ENCODE peak calls at places on chromosomes 7 and 10, in four cellular contexts. O is dorsolateral prefrontal cortex; I is spleen; H is CD4-positive, alpha-beta T cell. B is an unnamed sample.

GRCh38 chr7:150962743-150963399 is 15.2 kb downstream of the KCNH2 start:
- DNase-seq in O (no peak), I (peak), H (peak), B (no peak)

GRCh38 chr7:1635401-1635800 is 34.7 kb upstream of the ELFN1 start:
- DNase-seq in O (no peak), I (no peak), H (no peak), B (no peak)

GRCh38 chr7:151019130-151019447 is 5.2 kb downstream of the ATG9B start:
- DNase-seq in O (no peak), I (no peak), H (no peak), B (no peak)

GRCh38 chr10:61752111-61753011 is 89.6 kb downstream of the CABCOCO1 start:
- DNase-seq in O (no peak), I (no peak), H (no peak), B (no peak)

GRCh38 chr7:39919646-39920045 is 30.4 kb upstream of the CDK13 start:
- DNase-seq in O (no peak), I (no peak), H (no peak), B (no peak)

GRCh38 chr7:1233328-1234048 is 816 bp downstream of the UNCX start:
- DNase-seq in O (no peak), I (peak), H (no peak), B (peak)

GRCh38 chr10:84008878-84009277 is 130.4 kb upstream of the GHITM start:
- DNase-seq in O (no peak), I (no peak), H (no peak), B (no peak)

GRCh38 chr7:141073173-141073640 is 657 bp upstream of the TMEM178B start:
- DNase-seq in O (no peak), I (no peak), H (no peak), B (peak)

GRCh38 chr7:47819054-47819920 is 129.0 kb downstream of the PKD1L1 start:
- DNase-seq in O (peak), I (no peak), H (no peak), B (no peak)

GRCh38 chr7:101853684-101854083 is 36.3 kb downstream of the CUX1 start:
- DNase-seq in O (no peak), I (no peak), H (no peak), B (no peak)

GRCh38 chr7:63067897-63068585 is 930.6 kb upstream of the ZNF722 start:
- DNase-seq in O (no peak), I (no peak), H (no peak), B (no peak)

GRCh38 chr7:2524808-2525140 is 5.2 kb downstream of the LFNG start:
- DNase-seq in O (no peak), I (no peak), H (no peak), B (no peak)

GRCh38 chr10:122232781-122233180 is 38.3 kb upstream of the BTBD16 start:
- DNase-seq in O (no peak), I (no peak), H (no peak), B (no peak)

GRCh38 chr7:2126621-2127020 is 106.1 kb downstream of the MAD1L1 start:
- DNase-seq in O (no peak), I (no peak), H (no peak), B (no peak)

GRCh38 chr10:132878091-132878729 is 64.2 kb downstream of the CFAP46 start:
- DNase-seq in O (peak), I (peak), H (no peak), B (peak)

GRCh38 chr7:83468251-83468739 is 180.6 kb downstream of the SEMA3E start:
- DNase-seq in O (peak), I (no peak), H (no peak), B (peak)

GRCh38 chr10:89120931-89121907 is 85.9 kb downstream of the CH25H start:
- DNase-seq in O (no peak), I (no peak), H (no peak), B (no peak)

GRCh38 chr10:96244354-96244753 is 27.0 kb downstream of the BLNK start:
- DNase-seq in O (no peak), I (peak), H (no peak), B (no peak)

GRCh38 chr7:127900735-127901685 is 130.2 kb downstream of the LRRC4 start:
- DNase-seq in O (no peak), I (no peak), H (no peak), B (no peak)

GRCh38 chr7:139828446-139828845 is 618 bp upstream of the TBXAS1 start:
- DNase-seq in O (no peak), I (no peak), H (no peak), B (no peak)

GRCh38 chr7:67455508-67455907 is 458.9 kb downstream of the TYW1 start:
- DNase-seq in O (no peak), I (no peak), H (no peak), B (no peak)

GRCh38 chr10:122703483-122704448 is 4.1 kb upstream of the C10orf120 start:
- DNase-seq in O (peak), I (peak), H (peak), B (peak)

GRCh38 chr7:106083717-106084116 is 28.4 kb downstream of the SYPL1 start:
- DNase-seq in O (no peak), I (no peak), H (no peak), B (no peak)

GRCh38 chr10:5043716-5044115 is 40.1 kb upstream of the AKR1C2 start:
- DNase-seq in O (no peak), I (no peak), H (no peak), B (peak)

GRCh38 chr10:34078798-34079470 is 736.2 kb downstream of the PARD3 start:
- DNase-seq in O (peak), I (no peak), H (no peak), B (peak)

GRCh38 chr10:113362645-113363091 is 190.2 kb upstream of the HABP2 start:
- DNase-seq in O (no peak), I (no peak), H (no peak), B (no peak)

GRCh38 chr7:127845497-127846214 is 185.6 kb downstream of the LRRC4 start:
- DNase-seq in O (no peak), I (no peak), H (no peak), B (no peak)

GRCh38 chr10:98087309-98087708 is 47.1 kb upstream of the R3HCC1L start:
- DNase-seq in O (no peak), I (no peak), H (no peak), B (no peak)

GRCh38 chr7:27237735-27238334 is 4.8 kb upstream of the EVX1 start:
- DNase-seq in O (no peak), I (no peak), H (no peak), B (no peak)

GRCh38 chr7:110204527-110204926 is 886.4 kb upstream of the LRRN3 start:
- DNase-seq in O (no peak), I (no peak), H (no peak), B (no peak)

DNA sequence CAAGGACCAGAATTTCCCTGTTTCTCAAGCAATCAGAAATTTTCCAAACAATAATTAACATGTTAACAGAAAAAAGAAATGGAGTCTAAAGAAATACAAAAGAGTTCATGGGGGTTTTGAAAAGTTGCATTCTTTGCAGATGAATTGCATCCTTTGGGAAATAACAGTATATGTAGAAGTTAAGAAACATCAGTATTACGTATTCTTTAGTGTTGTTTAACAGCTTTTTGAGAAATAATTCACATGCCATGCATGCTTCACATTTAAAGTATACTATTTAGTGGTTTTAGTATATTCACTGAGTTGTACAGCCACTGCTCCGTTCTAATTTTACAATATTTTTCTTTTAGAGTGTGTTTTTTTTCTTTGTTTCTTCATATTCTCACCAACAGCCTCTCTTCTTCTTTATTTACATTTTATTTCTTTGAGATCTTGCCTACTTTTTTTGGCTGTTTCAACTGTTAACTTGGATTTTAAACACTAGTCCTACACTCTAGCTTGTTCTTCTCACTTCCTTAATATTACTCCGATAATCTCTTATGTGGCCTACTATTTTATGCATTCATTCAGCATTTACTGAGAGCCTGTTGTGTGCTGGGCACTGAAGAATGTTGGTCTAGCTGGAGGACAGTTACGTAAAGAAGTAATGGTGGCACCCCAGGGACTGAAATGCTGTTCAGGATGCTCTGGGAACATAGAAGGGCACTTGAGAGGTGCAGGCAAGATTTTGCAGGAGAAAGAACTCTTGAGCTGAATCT is 330.1 kb downstream of the EXOC4 start:
- DNase-seq in O (no peak), I (no peak), H (no peak), B (no peak)
- H3K27ac ChIP-seq in O (no peak), I (no peak), H (no peak), B (no peak)

DNA sequence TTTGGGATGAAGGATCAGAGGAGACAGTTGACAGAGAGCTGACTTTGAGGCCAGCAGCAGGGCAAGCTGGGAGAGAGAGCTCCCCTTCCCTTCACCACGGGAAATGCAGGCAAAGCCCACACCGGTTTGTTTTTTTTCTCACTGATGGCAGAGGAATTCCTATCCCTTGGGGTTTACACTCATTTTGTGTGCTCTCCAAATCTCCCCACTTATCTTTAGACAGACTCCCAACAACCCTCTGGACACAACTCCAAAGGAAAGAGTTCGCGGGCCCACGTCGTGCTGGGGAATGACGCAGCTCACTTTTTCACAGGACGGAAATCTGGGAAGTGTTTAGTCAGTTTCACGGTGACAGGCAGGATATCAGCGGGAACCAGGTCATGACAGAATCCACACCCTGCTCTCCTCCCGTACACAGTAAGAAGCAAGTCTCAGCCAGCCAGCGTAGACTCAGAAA is 68.3 kb upstream of the FAM171A1 start:
- DNase-seq in O (no peak), I (no peak), H (no peak), B (peak)
- TF ChIP-seq CTCF in O (no peak), I (peak), H (no peak), B (no peak)

GRCh38 chr10:119737827-119738226 is 12.0 kb downstream of the INPP5F start:
- DNase-seq in O (no peak), I (no peak), H (no peak), B (no peak)
- H3K27ac ChIP-seq in O (no peak), I (peak), H (no peak), B (no peak)

GRCh38 chr7:133448012-133448411 is 195.1 kb downstream of the EXOC4 start:
- DNase-seq in O (no peak), I (no peak), H (no peak), B (no peak)
- TF ChIP-seq CTCF in O (no peak), I (no peak), H (no peak), B (no peak)

GRCh38 chr10:18472977-18473376 is 178.4 kb downstream of the NSUN6 start:
- DNase-seq in O (no peak), I (no peak), H (no peak), B (no peak)

GRCh38 chr10:18474111-18474455 is 177.3 kb downstream of the NSUN6 start:
- DNase-seq in O (no peak), I (no peak), H (no peak), B (no peak)

GRCh38 chr10:18463673-18464211 is 187.6 kb downstream of the NSUN6 start:
- DNase-seq in O (no peak), I (no peak), H (no peak), B (no peak)

GRCh38 chr10:18473424-18474110 is 177.8 kb downstream of the NSUN6 start:
- DNase-seq in O (no peak), I (no peak), H (no peak), B (no peak)

GRCh38 chr10:18469125-18469524 is 182.3 kb downstream of the NSUN6 start:
- DNase-seq in O (no peak), I (no peak), H (no peak), B (no peak)
- H3K27ac ChIP-seq in O (no peak), I (no peak), H (no peak), B (no peak)

GRCh38 chr10:92079003-92079402 is 155.4 kb downstream of the BTAF1 start:
- DNase-seq in O (no peak), I (no peak), H (no peak), B (no peak)

GRCh38 chr10:92076722-92077121 is 153.2 kb downstream of the BTAF1 start:
- DNase-seq in O (no peak), I (no peak), H (no peak), B (no peak)

GRCh38 chr10:92068900-92069299 is 145.3 kb downstream of the BTAF1 start:
- DNase-seq in O (no peak), I (no peak), H (no peak), B (no peak)

GRCh38 chr10:92075829-92076228 is 152.3 kb downstream of the BTAF1 start:
- DNase-seq in O (no peak), I (no peak), H (no peak), B (no peak)

DNA sequence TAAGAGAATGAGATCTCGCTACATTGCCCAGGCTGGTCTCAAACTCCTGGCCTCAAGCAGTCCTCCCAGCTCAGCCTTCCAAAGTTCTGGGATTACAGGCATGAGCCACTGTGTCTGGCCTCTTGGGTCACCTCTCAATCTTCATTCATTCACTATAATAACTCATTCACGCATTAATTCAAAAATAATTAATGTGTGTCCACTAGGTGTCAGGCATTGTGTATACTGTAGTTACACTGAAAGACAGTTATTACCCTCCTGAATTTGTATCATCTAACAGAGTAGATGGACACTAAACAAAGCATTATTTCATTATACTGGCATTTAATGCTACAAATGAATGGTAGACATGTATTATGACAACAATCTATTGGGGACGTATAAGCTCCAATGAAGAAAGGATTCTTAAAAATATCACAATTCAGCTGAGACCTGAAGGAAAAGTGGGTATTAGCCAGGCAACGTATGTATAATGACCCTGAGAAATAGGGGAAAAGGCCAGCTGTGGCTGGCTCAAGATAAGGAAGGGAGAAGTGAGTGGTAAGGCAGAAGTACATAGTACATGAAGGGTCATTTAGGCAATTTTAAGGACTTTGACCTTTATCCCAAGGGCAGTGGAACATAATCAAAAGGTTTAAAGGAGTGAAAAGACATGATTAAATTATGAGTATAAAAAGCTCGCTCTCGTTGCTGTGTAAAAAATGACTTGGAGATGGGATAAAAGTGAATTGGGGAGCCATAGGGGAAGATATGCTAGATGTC is 150.7 kb downstream of the BTAF1 start:
- DNase-seq in O (no peak), I (no peak), H (no peak), B (no peak)
- TF ChIP-seq CTCF in O (no peak), I (no peak), H (no peak), B (no peak)

DNA sequence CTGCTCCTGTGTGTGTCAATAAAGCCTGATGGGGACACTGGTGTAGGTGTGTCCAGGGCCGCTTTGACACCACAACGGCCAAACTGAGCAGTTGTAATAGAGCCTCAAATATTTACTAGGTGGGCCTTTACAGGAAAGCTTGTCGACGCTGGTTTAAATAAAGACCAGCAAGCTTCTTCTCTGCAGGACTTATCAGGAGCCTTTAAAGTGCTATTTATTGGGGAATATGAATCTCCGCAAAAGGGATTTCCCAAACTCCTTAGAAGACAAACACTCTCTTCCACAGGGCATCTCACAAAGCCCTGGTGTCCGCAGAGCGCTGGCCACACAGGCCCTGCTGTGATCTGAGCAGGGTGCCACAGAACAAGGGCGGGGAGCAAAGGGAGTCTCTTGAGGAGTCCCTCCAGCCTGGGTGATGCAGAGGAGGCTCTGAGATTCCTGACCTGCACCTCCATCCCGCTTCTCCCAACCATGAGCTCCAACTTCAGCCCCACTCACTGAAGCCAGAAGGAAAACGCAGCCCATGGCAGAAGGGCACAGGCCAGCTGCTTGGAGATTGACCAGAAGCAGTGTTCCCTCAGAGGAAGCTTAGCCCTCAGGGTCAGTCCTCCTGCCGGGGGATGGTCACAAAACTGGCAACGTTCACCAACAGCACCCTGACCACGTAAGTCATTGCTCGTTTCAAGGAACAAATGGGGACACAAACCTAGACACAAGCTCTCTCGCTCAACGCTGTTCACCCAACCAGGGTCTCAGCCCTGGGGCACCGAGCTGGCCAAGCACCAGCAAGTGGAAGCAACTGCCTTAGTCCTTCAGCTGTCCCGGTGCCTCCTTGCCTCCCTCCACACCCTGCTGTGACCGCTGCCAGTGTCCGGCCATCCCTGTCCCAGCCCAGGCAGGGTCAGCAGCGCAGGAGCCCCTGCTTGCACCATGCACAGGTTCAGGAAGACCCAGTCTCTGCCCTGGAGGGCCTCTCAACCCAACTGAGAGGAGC is 129.5 kb downstream of the OAT start:
- DNase-seq in O (no peak), I (peak), H (no peak), B (no peak)
- H3K27ac ChIP-seq in O (no peak), I (peak), H (no peak), B (no peak)

GRCh38 chr7:28986723-28987122 is 28.6 kb upstream of the TRIL start:
- DNase-seq in O (no peak), I (no peak), H (no peak), B (no peak)

GRCh38 chr7:28983396-28984190 is 25.5 kb upstream of the TRIL start:
- DNase-seq in O (no peak), I (no peak), H (no peak), B (no peak)

GRCh38 chr7:28984219-28984618 is 26.1 kb upstream of the TRIL start:
- DNase-seq in O (no peak), I (no peak), H (no peak), B (no peak)

GRCh38 chr7:28986028-28986427 is 27.9 kb upstream of the TRIL start:
- DNase-seq in O (no peak), I (no peak), H (no peak), B (peak)

DNA sequence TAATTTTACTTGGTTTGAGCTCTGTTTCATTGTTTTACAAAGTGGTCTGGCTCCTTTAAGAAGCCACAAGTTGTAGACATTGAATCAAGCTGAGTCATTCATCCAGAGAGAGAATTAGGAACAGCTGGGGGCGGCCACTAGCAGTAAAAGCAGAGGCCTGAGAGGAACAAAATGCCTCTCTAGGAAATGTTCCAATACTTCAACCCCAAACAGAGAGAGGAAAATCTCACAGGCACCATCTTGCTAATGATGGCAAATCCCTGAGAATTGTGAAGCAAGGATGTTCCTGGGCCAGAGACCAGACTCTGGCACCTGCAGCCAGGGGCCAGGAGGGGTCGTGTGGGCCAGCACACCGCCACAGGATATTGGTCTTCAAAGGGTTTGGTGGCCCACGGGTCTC is 26.5 kb upstream of the TRIL start:
- DNase-seq in O (peak), I (no peak), H (no peak), B (no peak)
- TF ChIP-seq CTCF in O (no peak), I (no peak), H (no peak), B (no peak)

GRCh38 chr7:18872344-18872743 is 245.1 kb downstream of the TWIST1 start:
- DNase-seq in O (no peak), I (no peak), H (no peak), B (no peak)

GRCh38 chr7:18864967-18865366 is 252.5 kb downstream of the TWIST1 start:
- DNase-seq in O (no peak), I (no peak), H (no peak), B (no peak)

GRCh38 chr7:18861514-18861913 is 255.9 kb downstream of the TWIST1 start:
- DNase-seq in O (no peak), I (no peak), H (no peak), B (no peak)

GRCh38 chr7:18866359-18867036 is 250.9 kb downstream of the TWIST1 start:
- DNase-seq in O (no peak), I (no peak), H (no peak), B (no peak)
- H3K27ac ChIP-seq in O (no peak), I (no peak), H (no peak), B (no peak)